ENCODE peak calls at places on chromosome 20, in five cellular contexts. J is small intestine, T is heart right ventricle, B is spleen, P is PC-3. X is an unnamed sample.
A peak's percentile ranks its signal among the peaks of the same experiment; 100 is the strongest.

GRCh38 chr20:57370316-57370715 is 19.3 kb downstream of the RAE1 start:
- DNase-seq in J (no peak), T (no peak), B (no peak), P (no peak), X (no peak)

GRCh38 chr20:63744574-63745423 is 5.2 kb downstream of the SLC2A4RG start:
- DNase-seq in J (no peak), T (no peak), B (peak; percentile 75), P (no peak), X (no peak)

GRCh38 chr20:44039147-44039546 is 124.5 kb downstream of the TOX2 start:
- DNase-seq in J (no peak), T (no peak), B (peak; percentile 23), P (no peak), X (no peak)

GRCh38 chr20:9369557-9369956 is 144.8 kb upstream of the LAMP5 start:
- DNase-seq in J (no peak), T (no peak), B (no peak), P (no peak), X (no peak)

GRCh38 chr20:57620274-57620990 is at the start of gene ZBP1:
- DNase-seq in J (peak; percentile 79), T (no peak), B (peak; percentile 92), P (no peak), X (no peak)

GRCh38 chr20:31517373-31517772 is 3.1 kb downstream of the HM13 start:
- DNase-seq in J (peak; percentile 53), T (peak; percentile 19), B (no peak), P (peak; percentile 73), X (peak; percentile 62)

GRCh38 chr20:64048402-64049044 is 916 bp downstream of the SOX18 start:
- DNase-seq in J (no peak), T (no peak), B (no peak), P (no peak), X (no peak)

GRCh38 chr20:32582659-32583580 is 2.2 kb downstream of the NOL4L start:
- DNase-seq in J (no peak), T (peak; percentile 11), B (peak; percentile 81), P (no peak), X (no peak)

GRCh38 chr20:25054995-25055629 is 2.8 kb downstream of the ACSS1 start:
- DNase-seq in J (peak; percentile 61), T (no peak), B (no peak), P (peak; percentile 53), X (no peak)

GRCh38 chr20:25695532-25696383 is 895 bp downstream of the ZNF337 start:
- DNase-seq in J (peak; percentile 16), T (peak; percentile 30), B (no peak), P (peak; percentile 22), X (peak; percentile 11)

GRCh38 chr20:21511850-21512633 is 1.8 kb downstream of the NKX2-2 start:
- DNase-seq in J (no peak), T (no peak), B (no peak), P (no peak), X (no peak)
- H3K4me3 ChIP-seq in J (no peak overlapping the region), T (peak overlapping the region; percentile 32), B (peak overlapping the region; percentile 29), P (peak overlapping the region; percentile 50), X (peak overlapping the region; percentile 3)

GRCh38 chr20:12744026-12744425 is 264.7 kb upstream of the SPTLC3 start:
- DNase-seq in J (no peak), T (no peak), B (no peak), P (no peak), X (no peak)

GRCh38 chr20:12748359-12748994 is 260.3 kb upstream of the SPTLC3 start:
- DNase-seq in J (no peak), T (no peak), B (no peak), P (no peak), X (no peak)
- H3K4me3 ChIP-seq in J (no peak overlapping the region), T (no peak overlapping the region), B (no peak overlapping the region), P (no peak overlapping the region), X (no peak overlapping the region)

GRCh38 chr20:50559149-50559548 is 49.0 kb downstream of the PTPN1 start:
- DNase-seq in J (no peak), T (no peak), B (no peak), P (no peak), X (peak; percentile 53)

GRCh38 chr20:50560867-50561266 is 50.7 kb downstream of the PTPN1 start:
- DNase-seq in J (no peak), T (no peak), B (no peak), P (no peak), X (no peak)

GRCh38 chr20:50561379-50562078 is 51.3 kb downstream of the PTPN1 start:
- DNase-seq in J (no peak), T (no peak), B (no peak), P (peak; percentile 99), X (peak; percentile 94)

GRCh38 chr20:50558483-50558925 is 48.3 kb downstream of the PTPN1 start:
- DNase-seq in J (no peak), T (no peak), B (no peak), P (peak; percentile 94), X (peak; percentile 81)

DNA sequence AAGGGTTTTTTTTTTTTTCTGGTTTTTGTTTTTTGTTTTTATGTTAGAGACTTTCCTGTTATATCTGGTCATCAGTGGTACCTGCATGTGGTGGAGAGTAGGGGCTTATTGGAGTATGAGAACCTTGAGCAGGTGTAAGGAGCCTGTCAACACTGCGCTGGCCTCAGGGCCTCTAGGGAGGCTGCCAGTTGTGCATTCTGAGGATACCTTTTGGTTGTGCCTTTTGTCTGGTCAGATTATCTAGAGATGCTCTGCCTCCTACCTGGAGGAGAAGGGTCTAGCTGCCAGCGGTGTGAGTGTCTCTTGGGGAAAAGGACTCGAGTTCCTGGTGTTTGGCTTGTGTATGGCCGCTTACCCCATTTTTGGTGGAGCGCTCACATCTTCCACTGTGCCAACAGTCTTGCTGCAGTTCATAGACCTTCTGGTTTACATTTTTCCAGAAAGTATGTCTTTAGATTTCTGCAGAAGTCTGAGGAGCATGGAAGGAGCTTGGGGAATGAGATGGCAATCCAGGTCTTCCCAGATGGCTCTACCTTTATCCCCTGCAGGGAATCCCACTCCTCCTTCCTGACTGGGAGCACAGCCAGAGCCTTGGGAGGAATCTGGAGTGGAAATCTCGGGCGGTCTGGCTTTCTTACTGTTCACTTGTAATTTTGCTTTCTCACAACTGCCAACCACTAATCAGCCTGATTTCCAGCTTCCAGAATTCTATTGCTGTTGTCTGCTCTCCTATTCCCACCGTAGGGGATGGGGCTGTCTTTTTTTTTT is 49.9 kb downstream of the PTPN1 start:
- DNase-seq in J (no peak), T (no peak), B (no peak), P (no peak), X (no peak)
- H3K4me3 ChIP-seq in J (no peak overlapping the region), T (no peak overlapping the region), B (no peak overlapping the region), P (no peak overlapping the region), X (no peak overlapping the region)

GRCh38 chr20:36463212-36464061 is 77.9 kb upstream of the MYL9 start:
- DNase-seq in J (peak; percentile 26), T (no peak), B (no peak), P (no peak), X (no peak)
- H3K4me3 ChIP-seq in J (no peak overlapping the region), T (peak overlapping the region; percentile 85), B (peak overlapping the region; percentile 62), P (peak overlapping the region; percentile 98), X (peak overlapping the region; percentile 91)

GRCh38 chr20:49320460-49320859 is 42.6 kb upstream of the ZNFX1 start:
- DNase-seq in J (peak; percentile 24), T (no peak), B (no peak), P (peak; percentile 72), X (peak; percentile 71)
- H3K4me3 ChIP-seq in J (no peak overlapping the region), T (no peak overlapping the region), B (no peak overlapping the region), P (no peak overlapping the region), X (no peak overlapping the region)

GRCh38 chr20:2132461-2132901 is 30.9 kb downstream of the STK35 start:
- DNase-seq in J (no peak), T (no peak), B (no peak), P (peak; percentile 88), X (no peak)
- H3K4me3 ChIP-seq in J (no peak overlapping the region), T (no peak overlapping the region), B (no peak overlapping the region), P (peak overlapping the region; percentile 9), X (no peak overlapping the region)

GRCh38 chr20:13995841-13996240 is 525 bp downstream of the MACROD2 start:
- DNase-seq in J (peak; percentile 60), T (peak; percentile 3), B (no peak), P (peak; percentile 61), X (no peak)
- H3K4me3 ChIP-seq in J (peak overlapping the region; percentile 31), T (peak overlapping the region; percentile 61), B (peak overlapping the region; percentile 51), P (peak overlapping the region; percentile 74), X (peak overlapping the region; percentile 50)

GRCh38 chr20:48260370-48260769 is 475.1 kb upstream of the SULF2 start:
- DNase-seq in J (no peak), T (peak; percentile 64), B (no peak), P (no peak), X (no peak)

GRCh38 chr20:48265791-48266190 is 480.5 kb upstream of the SULF2 start:
- DNase-seq in J (no peak), T (no peak), B (no peak), P (no peak), X (no peak)

GRCh38 chr20:48259456-48259855 is 474.2 kb upstream of the SULF2 start:
- DNase-seq in J (no peak), T (no peak), B (no peak), P (no peak), X (no peak)

GRCh38 chr20:48262396-48262795 is 477.1 kb upstream of the SULF2 start:
- DNase-seq in J (no peak), T (no peak), B (no peak), P (no peak), X (no peak)

DNA sequence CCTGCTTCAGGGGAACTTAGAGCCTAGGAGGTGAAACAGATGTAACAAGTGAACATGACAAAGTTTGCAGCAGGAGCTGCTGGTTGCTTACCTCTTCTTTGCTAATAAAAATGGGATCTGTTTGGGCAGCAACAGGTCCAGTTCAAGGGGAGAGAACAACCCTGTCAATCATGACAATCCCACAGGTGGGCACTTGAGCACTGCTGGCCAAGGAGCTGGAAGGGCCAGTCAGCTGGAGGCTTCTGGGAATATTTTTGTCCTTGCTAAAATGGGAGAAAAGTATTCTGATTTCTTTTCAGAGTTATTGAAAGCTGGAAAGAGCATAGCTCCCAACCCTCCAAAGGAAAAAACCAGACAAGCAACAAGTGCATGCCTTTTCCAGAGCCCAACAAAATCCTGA is 477.7 kb upstream of the SULF2 start:
- DNase-seq in J (no peak), T (no peak), B (no peak), P (no peak), X (no peak)
- H3K4me3 ChIP-seq in J (no peak overlapping the region), T (no peak overlapping the region), B (no peak overlapping the region), P (no peak overlapping the region), X (no peak overlapping the region)

GRCh38 chr20:46034039-46034438 is 5.0 kb downstream of the SLC12A5 start:
- DNase-seq in J (no peak), T (no peak), B (no peak), P (no peak), X (no peak)

GRCh38 chr20:46030290-46031013 is 1.4 kb downstream of the SLC12A5 start:
- DNase-seq in J (no peak), T (no peak), B (no peak), P (no peak), X (no peak)

GRCh38 chr20:46031014-46031569 is 2.1 kb downstream of the SLC12A5 start:
- DNase-seq in J (no peak), T (no peak), B (no peak), P (no peak), X (no peak)

GRCh38 chr20:46028772-46029371 is at the start of gene SLC12A5:
- DNase-seq in J (no peak), T (no peak), B (no peak), P (no peak), X (no peak)

GRCh38 chr20:46031701-46032254 is 2.8 kb downstream of the SLC12A5 start:
- DNase-seq in J (no peak), T (no peak), B (no peak), P (peak; percentile 22), X (no peak)
- H3K4me3 ChIP-seq in J (no peak overlapping the region), T (no peak overlapping the region), B (no peak overlapping the region), P (no peak overlapping the region), X (no peak overlapping the region)